ENCODE peak calls at places on chromosome 17, in four cellular contexts. K is H1, T is HepG2, S is K562. Y is an unnamed sample.

GRCh38 chr17:74702132-74702876 is 10.4 kb downstream of the CD300LF start:
- DNase-seq in S (no peak), T (no peak), K (no peak), Y (no peak)

GRCh38 chr17:42655528-42655927 is 3.6 kb upstream of the TUBG2 start:
- DNase-seq in S (no peak), K (no peak), T (no peak), Y (no peak)

GRCh38 chr17:79707931-79708891 is 22.5 kb upstream of the ENPP7 start:
- DNase-seq in T (peak; percentile 43), S (peak; percentile 62), K (no peak), Y (no peak)

GRCh38 chr17:44006581-44007345 is 2.3 kb downstream of the NAGS start:
- DNase-seq in K (peak; percentile 94), T (no peak), S (peak; percentile 100), Y (peak; percentile 73)

GRCh38 chr17:42814633-42815399 is 9.3 kb downstream of the BECN1 start:
- DNase-seq in K (no peak), S (no peak), T (no peak), Y (no peak)

GRCh38 chr17:29451338-29451737 is 61.2 kb downstream of the TAOK1 start:
- DNase-seq in K (no peak), S (no peak), T (no peak), Y (no peak)

GRCh38 chr17:51221322-51221721 is 38.5 kb downstream of the MBTD1 start:
- DNase-seq in K (no peak), S (no peak), T (no peak), Y (no peak)

GRCh38 chr17:50120475-50121253 is 9.3 kb downstream of the SAMD14 start:
- DNase-seq in S (no peak), T (no peak), K (no peak), Y (no peak)

GRCh38 chr17:49471089-49471683 is 23.9 kb upstream of the NGFR start:
- DNase-seq in T (peak; percentile 16), K (no peak), S (no peak), Y (no peak)

GRCh38 chr17:37648555-37648954 is 5.3 kb upstream of the DDX52 start:
- DNase-seq in K (no peak), S (no peak), T (no peak), Y (no peak)

GRCh38 chr17:41442772-41443171 is 2.0 kb upstream of the KRT38 start:
- DNase-seq in T (no peak), S (no peak), K (no peak), Y (no peak)

GRCh38 chr17:38617967-38618760 is 12.4 kb upstream of the SRCIN1 start:
- DNase-seq in S (no peak), K (no peak), T (peak; percentile 64), Y (no peak)

GRCh38 chr17:72560303-72561247 is 439.8 kb downstream of the SOX9 start:
- DNase-seq in S (peak; percentile 81), T (peak; percentile 68), K (no peak), Y (no peak)

GRCh38 chr17:49050611-49051010 is 53.4 kb downstream of the IGF2BP1 start:
- DNase-seq in K (no peak), T (no peak), S (no peak), Y (no peak)

GRCh38 chr17:50100921-50101345 is 5.8 kb downstream of the PDK2 start:
- DNase-seq in T (no peak), S (no peak), K (no peak), Y (no peak)

GRCh38 chr17:76263896-76264295 is 1.3 kb upstream of the UBALD2 start:
- DNase-seq in S (no peak), T (no peak), K (no peak), Y (no peak)

GRCh38 chr17:59345476-59345875 is 14.0 kb downstream of the YPEL2 start:
- DNase-seq in S (no peak), K (no peak), T (no peak), Y (no peak)

GRCh38 chr17:17151962-17152361 is 54.2 kb downstream of the PLD6 start:
- DNase-seq in K (no peak), S (no peak), T (no peak), Y (no peak)

GRCh38 chr17:34670618-34671017 is 91.2 kb downstream of the TMEM132E start:
- DNase-seq in S (no peak), K (no peak), T (no peak), Y (no peak)

GRCh38 chr17:82247856-82248671 is 19.2 kb downstream of the SLC16A3 start:
- DNase-seq in K (no peak), T (no peak), S (no peak), Y (no peak)

DNA sequence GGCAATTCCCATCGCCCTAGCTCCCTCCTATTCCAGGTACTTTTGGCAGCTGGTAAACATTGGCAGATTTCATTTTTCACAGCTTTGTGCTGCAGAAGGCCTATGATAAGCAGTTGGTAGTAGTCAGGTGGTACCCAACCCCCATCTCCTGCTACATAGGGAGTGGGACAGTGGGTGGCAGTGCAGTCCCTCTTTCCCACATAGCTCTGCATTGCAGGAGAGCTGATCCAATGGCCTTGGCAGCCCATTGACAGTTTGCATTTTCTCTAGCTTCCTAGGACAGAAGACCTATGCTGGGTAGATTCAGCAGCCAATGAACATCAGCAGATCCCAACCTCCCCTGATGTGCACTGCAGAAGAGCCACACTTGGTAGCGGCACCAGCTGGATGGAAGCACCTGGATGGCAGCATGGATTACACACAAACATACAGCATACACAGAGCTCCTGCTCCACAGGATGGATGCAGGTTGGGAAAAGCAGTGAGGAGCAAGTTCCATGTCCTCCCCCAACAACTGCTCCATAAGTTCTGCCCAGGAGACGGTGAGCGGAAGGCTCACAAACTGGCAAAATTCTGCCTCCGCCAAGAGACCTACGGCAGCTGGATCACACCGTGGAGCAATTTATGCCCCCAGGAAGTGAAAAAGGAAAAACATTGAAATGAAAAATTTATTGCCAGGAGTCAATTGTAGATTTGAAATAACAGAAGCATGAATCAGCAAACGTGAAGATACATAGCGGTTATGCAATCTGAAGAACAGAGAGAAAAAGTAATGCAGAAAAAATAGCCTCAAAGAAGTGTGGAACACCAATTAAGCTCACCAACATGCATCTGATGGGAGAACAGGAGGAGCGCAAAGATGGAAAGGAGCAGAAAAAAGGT is 95.7 kb downstream of the CACNG1 start:
- DNase-seq in T (peak; percentile 19), K (no peak), S (no peak), Y (no peak)
- TF ChIP-seq CEBPB in T (no peak), K (no peak), S (peak; percentile 65), Y (no peak)

DNA sequence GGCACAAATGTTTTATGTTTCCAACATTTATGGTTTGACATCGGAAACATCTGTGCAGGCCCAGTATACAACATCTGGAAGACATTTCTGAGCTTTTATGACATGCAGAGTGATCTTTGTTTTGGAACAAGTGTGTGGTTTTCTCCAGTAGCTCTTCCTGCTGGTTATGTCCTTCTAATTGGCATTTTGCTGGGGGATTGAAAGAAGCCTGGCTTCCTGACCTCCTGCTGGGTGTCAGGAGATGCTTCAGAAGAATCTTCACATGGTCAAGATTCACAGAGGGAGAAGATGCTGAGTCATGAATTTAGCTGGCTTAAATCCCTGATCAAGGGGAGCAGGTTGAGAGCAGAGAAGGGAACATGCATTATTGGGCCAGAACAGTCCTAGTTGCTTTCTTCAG is 279.4 kb upstream of the MYOCD start:
- DNase-seq in K (no peak), S (no peak), T (no peak), Y (no peak)
- TF ChIP-seq CREB1 in K (no peak), S (no peak), T (no peak), Y (no peak)

GRCh38 chr17:62725791-62726249 is 82.3 kb downstream of the MARCHF10 start:
- DNase-seq in K (no peak), S (no peak), T (peak; percentile 25), Y (no peak)
- TF ChIP-seq CEBPB in K (no peak), S (no peak), T (no peak), Y (no peak)

GRCh38 chr17:27613425-27613824 is 17.6 kb upstream of the LGALS9 start:
- DNase-seq in T (no peak), K (no peak), S (peak; percentile 47), Y (no peak)
- TF ChIP-seq CREB1 in T (no peak), K (no peak), S (no peak), Y (no peak)

GRCh38 chr17:1643293-1643998 is 2.1 kb downstream of the SCARF1 start:
- DNase-seq in T (no peak), S (no peak), K (no peak), Y (no peak)
- TF ChIP-seq CEBPB in T (no peak), S (no peak), K (no peak), Y (no peak)

DNA sequence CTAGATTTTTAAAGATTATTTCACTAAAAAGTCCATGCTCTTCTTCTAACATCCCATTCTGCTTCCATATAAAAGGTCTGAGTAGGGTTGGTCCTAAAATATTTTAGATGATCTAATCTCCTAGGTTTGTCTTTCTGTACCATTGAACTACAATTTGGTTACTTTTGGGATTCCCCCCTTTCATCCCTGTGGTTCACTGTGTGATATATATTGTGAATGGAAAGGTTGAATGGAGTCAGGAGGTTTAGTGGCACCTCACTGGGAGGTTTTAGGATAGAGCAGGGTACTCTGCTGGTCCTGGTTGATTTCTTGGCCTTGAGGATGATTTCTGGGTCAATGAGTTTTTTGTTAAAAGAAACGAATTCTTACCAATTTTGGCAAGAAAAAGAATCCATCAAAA is 29.5 kb downstream of the MAP2K6 start:
- DNase-seq in S (no peak), T (no peak), K (no peak), Y (no peak)
- TF ChIP-seq CREB1 in S (no peak), T (no peak), K (no peak), Y (no peak)

DNA sequence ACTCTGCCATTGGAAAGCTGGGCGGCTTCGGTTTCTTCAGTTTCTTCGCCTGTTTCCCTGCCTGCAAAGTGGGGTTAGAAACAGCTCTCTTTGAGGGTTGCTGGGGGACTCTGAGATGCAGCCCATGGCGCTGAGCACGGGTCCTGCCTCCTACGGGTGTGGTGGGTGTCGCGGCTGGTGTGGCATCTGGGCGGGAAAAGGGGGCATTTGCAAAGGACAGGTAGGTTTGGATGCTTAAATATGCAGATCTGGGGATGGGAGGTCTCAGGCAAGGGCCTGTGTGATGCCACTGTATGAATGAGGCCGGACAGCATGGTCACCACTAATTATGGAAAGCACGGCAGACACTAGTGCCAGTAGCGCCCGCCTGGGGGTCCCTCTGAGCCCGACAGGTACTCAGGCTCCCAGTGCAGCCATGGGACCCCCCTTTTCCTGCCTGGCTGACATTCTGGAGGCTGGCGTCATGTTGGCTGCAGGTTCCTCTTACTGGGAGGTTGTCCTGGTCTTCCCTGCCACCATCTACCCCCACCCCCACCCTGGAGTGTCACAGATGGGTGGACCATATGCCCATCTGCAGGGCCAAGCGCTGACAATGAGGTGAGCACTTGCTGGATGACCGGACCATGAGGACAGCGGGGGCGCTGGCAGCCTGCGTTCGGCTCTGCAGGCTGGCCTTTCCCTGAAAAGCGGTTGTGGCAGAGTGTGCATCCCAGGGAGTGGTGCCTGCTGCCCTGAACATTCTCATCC is 237.7 kb downstream of the SEC14L1 start:
- DNase-seq in T (no peak), K (no peak), S (no peak), Y (no peak)
- TF ChIP-seq CEBPB in T (no peak), K (no peak), S (no peak), Y (no peak)

GRCh38 chr17:31064707-31065106 is 30.1 kb upstream of the NF1 start:
- DNase-seq in T (no peak), S (no peak), K (no peak), Y (no peak)

GRCh38 chr17:31058958-31059357 is 35.8 kb upstream of the NF1 start:
- DNase-seq in S (no peak), T (no peak), K (no peak), Y (no peak)

GRCh38 chr17:31060814-31061550 is 33.8 kb upstream of the NF1 start:
- DNase-seq in K (no peak), S (no peak), T (no peak), Y (no peak)

DNA sequence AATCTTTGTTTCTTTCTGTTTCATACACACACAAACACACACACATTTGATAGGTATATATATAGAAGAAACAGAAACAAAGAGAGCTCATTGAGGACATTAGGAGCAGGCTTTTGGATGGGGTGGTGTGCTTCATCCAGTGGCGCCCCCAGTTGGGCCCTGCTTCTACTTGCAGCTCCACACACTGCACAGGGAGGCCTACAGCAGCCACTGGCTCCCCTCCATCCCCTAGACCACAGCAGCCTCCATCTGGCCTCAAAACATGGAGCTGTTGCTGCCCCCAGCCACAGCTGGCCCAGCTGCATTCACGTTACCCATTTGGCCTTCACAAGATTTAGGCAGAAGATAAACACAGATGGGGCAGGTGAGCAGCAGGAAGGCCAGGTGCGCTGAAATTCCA is 33.1 kb upstream of the NF1 start:
- DNase-seq in T (no peak), K (no peak), S (no peak), Y (no peak)
- TF ChIP-seq CREB1 in T (no peak), K (no peak), S (no peak), Y (no peak)

Y was measured in GM12878.